ENCODE peak calls at places on chromosomes 6 and 20, in seven cellular contexts. O is psoas muscle, Z is RWPE1, S is breast epithelium, X is left ventricle myocardium inferior, V is A549, E is H9. P is an unnamed sample.

GRCh38 chr6:146357578-146358340 is 185.9 kb upstream of the RAB32 start:
- DNase-seq in S (no peak), E (no peak), Z (peak; percentile 48), V (peak; percentile 9), X (no peak), O (no peak), P (peak; percentile 60)

GRCh38 chr6:69915346-69915745 is 49.0 kb downstream of the COL19A1 start:
- DNase-seq in O (no peak), Z (no peak), V (no peak), E (no peak), X (no peak), S (no peak), P (no peak)

GRCh38 chr6:2765896-2766766 is 938 bp downstream of the WRNIP1 start:
- DNase-seq in X (peak; percentile 57), Z (peak; percentile 48), S (peak; percentile 32), V (peak; percentile 23), O (peak; percentile 58), E (no peak), P (no peak)

GRCh38 chr20:5667703-5668528 is 82.3 kb upstream of the SHLD1 start:
- DNase-seq in S (no peak), Z (peak; percentile 30), X (no peak), E (no peak), O (no peak), V (no peak), P (no peak)

GRCh38 chr6:27772261-27773001 is 139.8 kb downstream of the OR2B2 start:
- DNase-seq in S (peak; percentile 74), V (peak; percentile 58), Z (peak; percentile 72), O (peak; percentile 85), E (peak; percentile 94), X (peak; percentile 84), P (peak; percentile 69)

GRCh38 chr20:35165221-35166185 is 6.4 kb upstream of the PROCR start:
- DNase-seq in Z (no peak), V (no peak), X (no peak), S (no peak), E (no peak), O (no peak), P (no peak)

GRCh38 chr6:44662461-44663121 is 275.1 kb downstream of the CDC5L start:
- DNase-seq in V (no peak), Z (no peak), S (peak; percentile 40), X (no peak), E (peak; percentile 85), O (no peak), P (no peak)

GRCh38 chr6:140663772-140664171 is 1289.3 kb upstream of the CITED2 start:
- DNase-seq in E (no peak), X (no peak), S (no peak), O (no peak), V (no peak), Z (no peak), P (no peak)

GRCh38 chr6:29603930-29604329 is 19.0 kb downstream of the OR2H2 start:
- DNase-seq in V (no peak), Z (no peak), S (no peak), O (no peak), E (no peak), X (no peak), P (no peak)

GRCh38 chr6:56335733-56336132 is 88.4 kb upstream of the COL21A1 start:
- DNase-seq in O (no peak), E (no peak), S (no peak), X (no peak), V (peak; percentile 19), Z (peak; percentile 70), P (peak; percentile 63)

GRCh38 chr20:46694484-46694883 is 5.2 kb upstream of the TP53RK start:
- DNase-seq in O (no peak), E (no peak), V (no peak), X (no peak), S (no peak), Z (peak; percentile 63), P (no peak)

GRCh38 chr6:16205377-16206144 is 32.8 kb upstream of the GMPR start:
- DNase-seq in V (no peak), O (no peak), E (no peak), S (no peak), X (no peak), Z (no peak), P (no peak)
- H3K27ac ChIP-seq in V (no peak overlapping the region), O (peak overlapping the region; percentile 15), E (no peak overlapping the region), S (no peak overlapping the region), X (peak overlapping the region; percentile 66), Z (no peak overlapping the region), P (no peak overlapping the region)

DNA sequence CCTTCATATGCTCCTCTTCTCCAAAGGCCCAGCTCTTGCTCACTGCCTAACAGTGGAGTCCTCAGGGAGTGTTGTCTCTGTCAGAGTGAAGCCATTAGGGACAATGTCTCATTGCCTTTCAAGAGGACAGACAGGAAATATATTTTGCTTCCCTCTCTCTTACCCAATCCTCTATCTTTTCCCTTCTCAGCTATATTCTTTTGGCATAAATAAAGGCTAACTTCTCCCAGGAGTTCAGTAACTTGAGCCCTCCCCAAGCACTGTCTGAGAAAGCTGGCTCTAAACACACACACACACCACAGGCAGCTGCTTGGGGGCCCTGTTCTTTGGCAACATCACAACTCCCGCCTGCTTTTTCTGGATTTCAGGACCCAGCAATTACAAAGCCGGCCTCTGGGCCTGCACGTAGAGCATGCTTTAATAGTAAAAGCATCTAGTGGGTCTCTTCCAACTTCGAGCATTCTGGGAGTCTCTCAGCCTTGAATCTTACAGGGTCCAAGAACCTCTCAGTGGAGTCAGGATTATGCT is 34.7 kb upstream of the LAMA4 start:
- DNase-seq in V (no peak), E (no peak), X (peak; percentile 77), S (peak; percentile 23), O (peak; percentile 72), Z (no peak), P (no peak)
- H3K27ac ChIP-seq in V (no peak overlapping the region), E (no peak overlapping the region), X (peak overlapping the region; percentile 75), S (peak overlapping the region; percentile 5), O (peak overlapping the region; percentile 47), Z (no peak overlapping the region), P (no peak overlapping the region)

DNA sequence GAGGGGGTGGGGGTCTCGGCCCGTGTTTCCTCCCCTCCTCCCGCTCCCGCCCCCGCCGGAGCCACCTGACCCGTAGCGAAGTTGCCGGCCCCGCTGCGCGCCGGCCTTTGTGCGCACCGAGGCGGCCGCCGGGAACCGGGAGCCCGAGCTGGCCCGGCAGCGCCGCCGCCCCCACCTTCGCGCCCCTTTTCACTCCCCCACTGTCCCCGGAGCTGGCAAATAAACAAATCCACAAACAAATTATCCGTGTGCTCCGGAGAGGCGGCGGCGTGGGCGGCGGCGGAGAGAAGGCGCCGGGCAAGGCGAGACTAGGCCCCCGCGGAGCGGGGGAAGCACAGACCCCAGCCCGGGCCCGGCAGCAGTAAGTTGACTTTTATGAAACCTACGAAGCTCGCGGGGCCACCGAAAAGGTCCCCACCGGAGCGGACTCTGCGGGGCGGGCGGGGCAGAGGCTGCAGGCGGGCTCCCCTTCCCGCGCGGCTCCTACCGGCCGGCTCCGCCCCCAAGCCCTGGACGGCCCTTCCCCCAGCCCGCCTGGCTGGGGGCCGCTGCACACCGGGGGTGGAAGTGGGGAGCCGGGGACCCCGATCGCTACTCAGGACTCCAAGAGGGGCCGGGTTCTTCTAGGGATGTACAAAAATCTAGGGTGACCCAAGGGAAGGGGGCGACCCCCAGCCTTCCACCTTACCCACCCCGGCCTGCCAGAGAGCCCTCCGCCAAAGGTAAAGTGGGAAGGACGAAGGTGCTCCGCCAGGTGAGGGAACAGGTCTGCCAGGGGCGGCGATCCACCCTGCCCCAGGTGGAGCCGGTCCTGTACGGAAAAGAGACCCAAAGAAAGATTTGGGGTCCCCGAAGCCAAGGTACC is 40.7 kb downstream of the YTHDF1 start:
- DNase-seq in E (no peak), V (no peak), Z (no peak), S (no peak), O (no peak), X (no peak), P (no peak)
- H3K27ac ChIP-seq in E (no peak overlapping the region), V (peak overlapping the region; percentile 42), Z (no peak overlapping the region), S (no peak overlapping the region), O (no peak overlapping the region), X (no peak overlapping the region), P (no peak overlapping the region)

DNA sequence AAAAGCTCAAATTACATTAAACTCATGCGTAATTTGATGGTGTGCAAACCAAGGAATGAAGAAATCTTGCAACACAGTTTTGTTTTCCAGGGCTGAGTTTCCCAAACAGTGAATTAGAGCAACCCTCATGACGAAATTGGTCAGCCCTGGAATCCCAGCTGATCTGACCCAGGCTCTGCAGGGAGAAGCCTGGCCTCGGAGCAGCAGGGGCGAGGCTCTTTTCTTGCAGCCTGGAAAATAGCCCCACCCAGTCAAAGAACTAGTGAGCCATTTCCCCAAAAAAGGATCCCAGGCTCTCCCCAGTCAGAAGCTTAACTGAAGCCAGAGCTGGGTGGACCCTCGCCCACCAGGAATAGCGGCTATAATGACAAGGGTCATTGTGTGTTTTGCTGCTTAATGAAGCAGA is 107.3 kb upstream of the SNX9 start:
- DNase-seq in X (peak; percentile 69), O (peak; percentile 73), E (no peak), S (peak; percentile 40), V (no peak), Z (peak; percentile 73), P (no peak)
- H3K27ac ChIP-seq in X (peak overlapping the region; percentile 76), O (peak overlapping the region; percentile 50), E (no peak overlapping the region), S (peak overlapping the region; percentile 73), V (no peak overlapping the region), Z (peak overlapping the region; percentile 86), P (no peak overlapping the region)

GRCh38 chr6:82957171-82957894 is 108.3 kb downstream of the UBE3D start:
- DNase-seq in S (no peak), X (no peak), V (no peak), Z (no peak), E (no peak), O (no peak), P (no peak)

GRCh38 chr6:82954351-82954750 is 111.3 kb downstream of the UBE3D start:
- DNase-seq in S (no peak), O (no peak), Z (no peak), E (no peak), V (no peak), X (no peak), P (no peak)

GRCh38 chr6:82955841-82956240 is 109.8 kb downstream of the UBE3D start:
- DNase-seq in O (no peak), V (no peak), S (no peak), Z (no peak), X (no peak), E (no peak), P (no peak)

GRCh38 chr6:82953871-82954270 is 111.8 kb downstream of the UBE3D start:
- DNase-seq in Z (no peak), S (no peak), V (no peak), X (peak; percentile 51), O (no peak), E (no peak), P (no peak)

GRCh38 chr6:82954937-82955577 is 110.6 kb downstream of the UBE3D start:
- DNase-seq in X (no peak), V (no peak), E (no peak), S (no peak), Z (no peak), O (no peak), P (no peak)
- H3K27ac ChIP-seq in X (no peak overlapping the region), V (no peak overlapping the region), E (no peak overlapping the region), S (no peak overlapping the region), Z (no peak overlapping the region), O (no peak overlapping the region), P (peak overlapping the region; percentile 34)

P was measured in epithelial cell of prostate.